ENCODE peak calls at places on chromosomes 7 and 10, in five cellular contexts. L is adrenal gland, H is tibial nerve, R is neural progenitor cell, N is GM12878. U is an unnamed sample. For H3K9me3, the result is how much of the 10 kb centered on the place peaks cover.

GRCh38 chr7:51249187-51249945 is 67.2 kb downstream of the COBL start:
- DNase-seq in H (no peak), N (no peak), R (no peak), L (no peak), U (no peak)

GRCh38 chr7:134755422-134756022 is 23.9 kb upstream of the CALD1 start:
- DNase-seq in H (peak), L (peak), R (peak), N (no peak), U (peak)

GRCh38 chr10:46293832-46294640 is 7.2 kb downstream of the ANTXRL start:
- DNase-seq in R (no peak), L (peak), N (no peak), H (no peak), U (no peak)

GRCh38 chr10:66925896-66926719 is at the start of gene LRRTM3:
- DNase-seq in L (peak), R (peak), H (peak), N (peak), U (no peak)

GRCh38 chr7:138880881-138881577 is 83.0 kb upstream of the ATP6V0A4 start:
- DNase-seq in R (no peak), H (peak), N (no peak), L (peak), U (no peak)

GRCh38 chr10:122464575-122464974 is 3.2 kb downstream of the HTRA1 start:
- DNase-seq in N (no peak), H (no peak), R (no peak), L (no peak), U (no peak)

GRCh38 chr7:27650283-27650682 is 12.4 kb downstream of the HIBADH start:
- DNase-seq in R (no peak), L (no peak), N (no peak), H (no peak), U (no peak)

GRCh38 chr7:2158331-2159175 is 74.2 kb downstream of the MAD1L1 start:
- DNase-seq in L (no peak), N (no peak), H (no peak), R (no peak), U (no peak)

GRCh38 chr7:139591550-139592195 is 68.2 kb downstream of the CLEC2L start:
- DNase-seq in R (no peak), H (no peak), L (no peak), N (no peak), U (no peak)

GRCh38 chr7:14751461-14751860 is 151.1 kb downstream of the DGKB start:
- DNase-seq in N (no peak), H (no peak), R (no peak), L (no peak), U (no peak)

GRCh38 chr7:20744913-20745587 is 41.6 kb downstream of the SP8 start:
- DNase-seq in R (no peak), N (no peak), L (no peak), H (no peak), U (no peak)

GRCh38 chr7:80318081-80318480 is 183.4 kb downstream of the GNAI1 start:
- DNase-seq in L (no peak), N (no peak), R (no peak), H (no peak), U (no peak)

GRCh38 chr10:34256216-34256615 is 558.9 kb downstream of the PARD3 start:
- DNase-seq in H (no peak), R (no peak), N (no peak), L (no peak), U (no peak)

GRCh38 chr7:36784991-36785940 is 61.0 kb upstream of the AOAH start:
- DNase-seq in N (peak), H (peak), L (peak), R (no peak), U (peak)

GRCh38 chr10:43317422-43317821 is 50.6 kb upstream of the RASGEF1A start:
- DNase-seq in H (no peak), R (no peak), N (no peak), L (no peak), U (no peak)

GRCh38 chr10:49613160-49613881 is 516 bp upstream of the CHAT start:
- DNase-seq in H (no peak), L (no peak), R (peak), N (no peak), U (no peak)

GRCh38 chr7:47428052-47428779 is 153.7 kb downstream of the TNS3 start:
- DNase-seq in H (no peak), L (no peak), N (no peak), R (no peak), U (no peak)

GRCh38 chr10:36671607-36672006 is 453.8 kb upstream of the ANKRD30A start:
- DNase-seq in H (no peak), L (no peak), N (no peak), R (no peak), U (no peak)

GRCh38 chr10:13724484-13724883 is 137.7 kb downstream of the PRPF18 start:
- DNase-seq in N (no peak), R (no peak), H (peak), L (no peak), U (no peak)

GRCh38 chr10:13587367-13587766 is 602 bp downstream of the PRPF18 start:
- DNase-seq in H (no peak), N (no peak), L (peak), R (peak), U (no peak)

GRCh38 chr7:120272261-120272895 is 597 bp upstream of the KCND2 start:
- DNase-seq in N (peak), R (peak), L (peak), H (no peak), U (no peak)

GRCh38 chr7:34655384-34655783 is 2.6 kb upstream of the NPSR1 start:
- DNase-seq in N (no peak), H (no peak), R (peak), L (no peak), U (no peak)

GRCh38 chr10:43863270-43863669 is 214.6 kb upstream of the ZNF32 start:
- DNase-seq in R (no peak), H (no peak), L (no peak), N (no peak), U (no peak)

GRCh38 chr7:90621892-90622182 is 25.7 kb downstream of the CDK14 start:
- DNase-seq in L (no peak), H (no peak), R (peak), N (no peak), U (no peak)

GRCh38 chr7:154729056-154729455 is 273.9 kb downstream of the PAXIP1 start:
- DNase-seq in H (no peak), R (no peak), N (no peak), L (no peak), U (no peak)

GRCh38 chr10:125079091-125079600 is 81.2 kb downstream of the CTBP2 start:
- DNase-seq in L (no peak), R (no peak), N (no peak), H (no peak), U (no peak)

GRCh38 chr10:24723788-24724380 is at the start of gene ARHGAP21:
- DNase-seq in R (peak), L (peak), N (no peak), H (peak), U (peak)

GRCh38 chr7:68511281-68511680 is 1087.0 kb upstream of the AUTS2 start:
- DNase-seq in L (no peak), H (no peak), R (peak), N (no peak), U (no peak)

GRCh38 chr7:957418-958220 is 3.1 kb upstream of the ADAP1 start:
- DNase-seq in H (peak), R (peak), L (peak), N (no peak), U (no peak)

GRCh38 chr10:50501478-50501877 is 122.3 kb downstream of the SGMS1 start:
- DNase-seq in R (no peak), L (no peak), N (no peak), H (no peak), U (no peak)

GRCh38 chr10:77351386-77351785 is 286.2 kb downstream of the KCNMA1 start:
- DNase-seq in R (no peak), N (no peak), H (no peak), L (peak), U (no peak)

GRCh38 chr10:78991187-78991586 is 77.6 kb upstream of the ZMIZ1 start:
- DNase-seq in L (no peak), R (no peak), N (no peak), H (no peak), U (no peak)

GRCh38 chr10:48466611-48467240 is 138.1 kb downstream of the ARHGAP22 start:
- DNase-seq in H (no peak), L (no peak), N (no peak), R (peak), U (no peak)

DNA sequence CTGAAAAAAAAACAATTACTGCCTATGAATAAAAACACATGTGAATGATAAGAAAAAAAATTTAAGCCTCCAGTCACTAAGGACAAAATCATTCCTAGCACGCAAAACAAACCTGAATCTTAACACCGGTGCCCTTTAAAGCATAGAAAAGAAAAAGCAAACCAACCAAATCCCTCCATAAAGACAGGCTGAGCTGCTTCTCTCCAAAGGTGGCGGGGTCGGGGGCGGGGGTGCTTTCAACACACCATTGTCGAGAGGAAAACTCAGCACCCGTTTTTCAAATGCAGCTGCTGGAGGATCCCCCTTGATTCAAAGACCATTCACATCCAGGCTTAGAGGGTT is 1.4 kb downstream of the ST8SIA6 start:
- DNase-seq in H (no peak), N (no peak), L (no peak), R (no peak), U (no peak)
- H3K4me3 ChIP-seq in H (peak), N (no peak), L (peak), R (peak), U (peak)

GRCh38 chr10:99835947-99836346 is 53.5 kb downstream of the ABCC2 start:
- DNase-seq in R (no peak), H (no peak), L (no peak), N (no peak), U (no peak)

GRCh38 chr10:99828464-99828863 is 46.0 kb downstream of the ABCC2 start:
- DNase-seq in H (no peak), R (no peak), N (peak), L (no peak), U (no peak)

GRCh38 chr10:99832439-99832838 is 50.0 kb downstream of the ABCC2 start:
- DNase-seq in H (no peak), L (no peak), R (no peak), N (no peak), U (no peak)

GRCh38 chr10:99836711-99837110 is 54.3 kb downstream of the ABCC2 start:
- DNase-seq in H (no peak), L (no peak), R (no peak), N (no peak), U (no peak)

GRCh38 chr10:99834410-99834809 is 52.0 kb downstream of the ABCC2 start:
- DNase-seq in N (no peak), H (no peak), R (no peak), L (no peak), U (no peak)
- H3K27ac ChIP-seq in N (no peak), H (no peak), R (no peak), L (no peak), U (no peak)

GRCh38 chr7:157516911-157517781 is 180.3 kb downstream of the DNAJB6 start:
- DNase-seq in H (no peak), R (no peak), L (no peak), N (no peak), U (no peak)
- H3K9me3 ChIP-seq in H (under half), R (under half), L (under half), N (under half), U (under half)

GRCh38 chr10:80464557-80465466 is 10.7 kb downstream of the TSPAN14 start:
- DNase-seq in L (no peak), R (peak), N (no peak), H (no peak), U (no peak)
- H3K4me3 ChIP-seq in L (no peak), R (peak), N (peak), H (peak), U (peak)

GRCh38 chr7:155856656-155857055 is 44.4 kb upstream of the SHH start:
- DNase-seq in H (no peak), N (no peak), R (no peak), L (no peak), U (peak)
- H3K27ac ChIP-seq in H (no peak), N (no peak), R (no peak), L (no peak), U (no peak)

GRCh38 chr7:157603005-157603404 is 266.2 kb downstream of the DNAJB6 start:
- DNase-seq in H (no peak), N (no peak), R (no peak), L (no peak), U (no peak)
- H3K9me3 ChIP-seq in H (under half), N (under half), R (under half), L (under half), U (under half)

GRCh38 chr10:73248259-73248724 is 1.2 kb upstream of the DNAJC9 start:
- DNase-seq in L (no peak), R (no peak), H (no peak), N (no peak), U (no peak)

GRCh38 chr10:73246322-73246782 is 703 bp downstream of the DNAJC9 start:
- DNase-seq in H (no peak), R (no peak), N (no peak), L (no peak), U (peak)

GRCh38 chr10:73244866-73245477 is 2.1 kb downstream of the DNAJC9 start:
- DNase-seq in N (no peak), L (no peak), H (no peak), R (no peak), U (no peak)

GRCh38 chr10:73247509-73248258 is 629 bp upstream of the DNAJC9 start:
- DNase-seq in R (no peak), L (no peak), H (no peak), N (no peak), U (no peak)

GRCh38 chr10:73246783-73247508 is at the start of gene DNAJC9:
- DNase-seq in R (peak), N (peak), H (peak), L (peak), U (peak)
- H3K4me3 ChIP-seq in R (peak), N (peak), H (peak), L (peak), U (peak)

GRCh38 chr10:103713676-103714075 is 141.7 kb downstream of the SH3PXD2A start:
- DNase-seq in N (no peak), L (no peak), H (no peak), R (no peak), U (no peak)
- H3K27ac ChIP-seq in N (no peak), L (no peak), H (peak), R (no peak), U (no peak)

GRCh38 chr7:53062796-53063195 is 27.4 kb downstream of the POM121L12 start:
- DNase-seq in H (no peak), L (no peak), N (no peak), R (no peak), U (no peak)
- H3K9me3 ChIP-seq in H (under half), L (under half), N (under half), R (under half), U (under half)

DNA sequence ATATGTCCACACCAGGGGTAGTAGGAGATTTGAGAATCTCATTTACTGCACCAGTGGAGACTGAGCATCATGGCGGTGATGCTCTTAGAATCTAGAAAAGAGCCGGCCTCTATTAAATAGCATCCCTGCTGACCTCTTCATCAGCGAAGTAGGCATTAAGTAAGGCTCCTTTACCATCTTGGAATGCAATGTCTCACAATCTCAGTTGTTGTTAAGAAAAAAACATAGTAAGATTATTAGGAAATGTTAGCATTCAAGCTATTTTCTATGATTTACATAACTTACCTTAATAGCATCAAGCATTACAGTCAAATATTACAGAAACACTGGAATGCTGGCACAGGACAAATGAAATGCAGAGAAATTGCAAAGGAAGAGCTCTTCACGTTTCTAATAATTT is 54.5 kb downstream of the ORC5 start:
- DNase-seq in H (no peak), R (peak), L (no peak), N (no peak), U (no peak)
- H3K4me3 ChIP-seq in H (no peak), R (no peak), L (no peak), N (no peak), U (no peak)

U was measured in naive thymus-derived CD4-positive, alpha-beta T cell.